ENCODE peak calls at places on chromosomes 7 and 10, in nine cellular contexts. T, G, B, F, J, K, U, C and Q are unnamed samples.

GRCh38 chr10:76415559-76415958 is 984.1 kb downstream of the LRMDA start:
- DNase-seq in K (no peak), T (no peak), B (no peak), G (no peak), F (no peak), J (peak), U (no peak), C (no peak), Q (no peak)

GRCh38 chr7:7858559-7858958 is 110.0 kb upstream of the GLCCI1 start:
- DNase-seq in F (no peak), B (no peak), G (no peak), T (no peak), U (no peak), C (no peak), J (no peak), K (no peak), Q (no peak)

GRCh38 chr10:76998451-76998850 is 639.2 kb downstream of the KCNMA1 start:
- DNase-seq in U (peak), T (no peak), K (no peak), C (no peak), G (no peak), F (no peak), J (no peak), B (peak), Q (no peak)

GRCh38 chr10:88110355-88110754 is 246.9 kb downstream of the PTEN start:
- DNase-seq in J (peak), T (no peak), C (no peak), B (no peak), U (no peak), K (no peak), F (peak), G (no peak), Q (no peak)

GRCh38 chr7:14892961-14893360 is 9.6 kb downstream of the DGKB start:
- DNase-seq in T (no peak), U (no peak), B (peak), K (no peak), J (peak), G (no peak), C (no peak), F (no peak), Q (no peak)

GRCh38 chr10:78578929-78579328 is 489.8 kb upstream of the ZMIZ1 start:
- DNase-seq in C (no peak), F (no peak), T (no peak), G (peak), J (no peak), B (peak), K (no peak), U (no peak), Q (no peak)

GRCh38 chr10:23048191-23048590 is 47.2 kb upstream of the MSRB2 start:
- DNase-seq in K (no peak), U (no peak), F (no peak), J (no peak), T (no peak), B (no peak), C (no peak), G (no peak), Q (no peak)

GRCh38 chr10:8138471-8138870 is 84.0 kb downstream of the GATA3 start:
- DNase-seq in C (no peak), B (no peak), K (no peak), T (no peak), U (no peak), G (no peak), J (peak), F (peak), Q (no peak)

GRCh38 chr10:93469454-93469853 is 12.7 kb downstream of the MYOF start:
- DNase-seq in U (no peak), G (no peak), F (no peak), K (no peak), J (peak), T (no peak), C (no peak), B (no peak), Q (no peak)